ENCODE peak calls at places on chromosomes 3 and 15, in four cellular contexts. P, W, J and I are unnamed samples.

GRCh38 chr3:130014526-130014925 is 40.0 kb downstream of the TRH start:
- DNase-seq in W (no peak), P (no peak), J (no peak), I (no peak)

GRCh38 chr3:88005066-88005465 is 53.7 kb downstream of the CGGBP1 start:
- DNase-seq in J (no peak), P (no peak), W (peak), I (peak)

GRCh38 chr15:43930556-43930955 is 103.8 kb downstream of the WDR76 start:
- DNase-seq in J (peak), W (no peak), P (no peak), I (no peak)

GRCh38 chr15:51144021-51144532 is 49.4 kb upstream of the TNFAIP8L3 start:
- DNase-seq in W (peak), J (no peak), P (no peak), I (peak)

GRCh38 chr3:176867681-176868663 is 329.3 kb downstream of the TBL1XR1 start:
- DNase-seq in J (no peak), W (no peak), P (peak), I (peak)

GRCh38 chr15:48415036-48415886 is 84.0 kb downstream of the DUT start:
- DNase-seq in J (no peak), W (no peak), P (no peak), I (peak)

GRCh38 chr3:131260525-131260924 is 121.0 kb upstream of the NUDT16 start:
- DNase-seq in J (no peak), W (no peak), P (no peak), I (no peak)

GRCh38 chr15:27850050-27850449 is 249.1 kb downstream of the OCA2 start:
- DNase-seq in P (no peak), J (no peak), W (no peak), I (no peak)

GRCh38 chr15:90885432-90886290 is 1.4 kb downstream of the FES start:
- DNase-seq in P (peak), W (peak), J (peak), I (peak)

GRCh38 chr3:110733045-110733444 is 338.6 kb upstream of the NECTIN3 start:
- DNase-seq in W (no peak), J (no peak), P (no peak), I (no peak)

GRCh38 chr3:44198265-44198956 is 43.3 kb upstream of the TOPAZ1 start:
- DNase-seq in W (peak), J (peak), P (peak), I (peak)

GRCh38 chr3:193744822-193745684 is 152.0 kb downstream of the OPA1 start:
- DNase-seq in P (no peak), W (no peak), J (no peak), I (no peak)

DNA sequence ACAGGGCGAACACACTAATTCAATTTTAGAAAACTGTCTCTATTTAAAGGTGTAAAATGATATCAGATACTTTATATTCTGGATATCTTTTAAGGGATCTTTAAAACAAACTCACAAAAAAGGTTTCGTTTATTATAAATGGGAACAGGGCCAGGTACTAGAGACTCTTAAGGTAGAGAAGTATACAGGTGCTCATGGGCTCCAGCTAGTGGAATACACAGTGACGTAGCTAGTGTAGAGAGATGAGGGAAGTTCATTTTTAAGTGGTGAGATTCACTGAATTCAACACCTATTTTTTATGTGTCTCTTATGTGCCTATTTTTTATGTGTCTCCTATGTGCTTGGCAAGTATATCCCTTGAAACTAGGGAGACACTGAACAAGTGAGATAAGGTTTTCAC is 132.7 kb upstream of the FAM3D start:
- DNase-seq in P (no peak), J (no peak), W (no peak), I (no peak)
- TF ChIP-seq CTCF in P (no peak), J (no peak), W (no peak), I (no peak)

GRCh38 chr3:120693439-120694172 is 11.6 kb upstream of the HGD start:
- DNase-seq in P (no peak), J (no peak), W (peak), I (peak)
- H3K4me3 ChIP-seq in P (no peak), J (no peak), W (no peak), I (no peak)

GRCh38 chr15:78264304-78265136 is at the start of gene DNAJA4:
- DNase-seq in P (peak), J (peak), W (peak), I (peak)
- TF ChIP-seq CTCF in P (peak), J (peak), W (peak), I (no peak)

DNA sequence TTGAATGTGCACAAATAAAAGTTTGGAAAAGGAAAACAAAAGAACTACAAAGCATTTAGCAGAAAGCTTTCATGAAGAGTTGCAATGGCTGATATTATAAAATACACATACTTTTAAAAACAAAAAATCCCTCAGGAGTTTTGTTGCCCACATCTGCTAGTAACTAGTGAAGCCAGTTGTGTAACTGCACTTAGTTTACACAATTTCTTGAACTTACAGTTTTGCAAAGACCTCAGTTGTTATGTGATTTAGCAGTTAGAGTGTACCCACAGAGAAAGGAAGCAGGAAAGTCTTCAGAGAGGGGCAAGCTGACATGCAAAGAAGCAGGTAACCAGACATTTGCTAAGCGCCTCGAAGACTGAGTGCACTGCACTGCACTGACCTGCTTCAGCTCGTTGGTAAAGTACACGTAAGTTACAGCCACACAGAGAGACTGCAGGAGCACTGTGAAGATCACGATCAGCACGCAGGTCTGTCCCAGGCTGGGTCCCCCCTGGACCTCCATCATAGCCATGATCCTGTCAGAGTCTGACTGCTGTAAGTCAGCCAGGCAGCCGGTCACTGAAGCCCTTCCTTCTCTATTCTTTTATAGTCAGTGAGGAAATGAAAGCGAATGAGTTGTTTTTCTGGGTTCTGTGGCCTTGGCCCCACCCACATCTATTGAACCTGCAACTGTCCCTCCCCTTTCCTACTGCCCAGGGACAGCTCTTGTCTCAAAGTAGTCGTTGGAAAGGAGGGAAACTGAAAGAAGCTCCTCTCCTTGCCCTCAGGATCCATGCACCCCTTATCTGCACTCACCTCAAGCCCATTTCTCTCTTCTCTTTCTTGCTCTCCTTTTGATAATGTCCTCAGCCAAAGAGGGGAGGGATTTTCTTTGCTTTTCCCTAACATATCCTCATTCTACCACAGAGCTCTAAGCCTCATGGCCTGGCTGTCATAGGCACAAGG is at the start of gene TNFSF10:
- DNase-seq in J (peak), W (no peak), P (peak), I (peak)
- H3K4me3 ChIP-seq in J (peak), W (peak), P (peak), I (peak)

DNA sequence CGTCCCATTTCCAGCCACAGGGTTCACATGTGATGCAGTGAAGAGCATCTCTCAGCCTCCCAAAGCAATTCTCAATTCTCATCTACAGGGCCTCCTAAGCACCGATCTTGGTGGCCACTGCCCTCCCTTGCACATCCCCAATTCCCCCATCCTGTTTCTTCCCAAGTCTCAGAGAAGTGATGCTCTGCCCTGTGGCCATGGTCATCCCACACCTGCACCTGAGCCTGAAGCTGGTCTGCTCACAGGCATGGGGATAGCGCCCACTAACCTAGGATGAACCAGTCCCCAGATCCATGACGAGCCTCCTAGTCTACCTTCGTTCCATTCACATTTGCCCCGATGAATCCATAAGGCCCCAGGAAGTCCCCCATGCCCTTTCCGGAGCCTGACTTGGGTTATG is 201.5 kb downstream of the UACA start:
- DNase-seq in J (no peak), W (no peak), P (no peak), I (no peak)
- TF ChIP-seq CTCF in J (no peak), W (no peak), P (no peak), I (no peak)